ENCODE peak calls at places on chromosomes 13 and 19, in ten cellular contexts. One of them, this sample, is unnamed.

GRCh38 chr13:106011600-106011999 is 523.9 kb downstream of the EFNB2 start:
- DNase-seq in NCI-H774: no peak
- DNase-seq in CD4-positive, alpha-beta memory T cell: no peak
- DNase-seq in HS-27A: no peak
- DNase-seq in A549: no peak
- DNase-seq in stimulated activated naive CD4-positive, alpha-beta T cell: no peak
- DNase-seq in substantia nigra: no peak
- DNase-seq in CD8-positive, alpha-beta T cell: no peak
- DNase-seq in body of pancreas: no peak
- DNase-seq in brain microvascular endothelial cell: no peak
- DNase-seq in this sample: no peak

GRCh38 chr19:6233827-6234511 is 45.8 kb downstream of the MLLT1 start:
- DNase-seq in stimulated activated naive CD4-positive, alpha-beta T cell: no peak
- DNase-seq in body of pancreas: peak
- DNase-seq in HS-27A: no peak
- DNase-seq in A549: no peak
- DNase-seq in substantia nigra: no peak
- DNase-seq in CD8-positive, alpha-beta T cell: no peak
- DNase-seq in NCI-H774: no peak
- DNase-seq in brain microvascular endothelial cell: no peak
- DNase-seq in CD4-positive, alpha-beta memory T cell: no peak
- DNase-seq in this sample: peak

GRCh38 chr19:9178901-9179300 is at the start of gene OR7D2:
- DNase-seq in HS-27A: no peak
- DNase-seq in brain microvascular endothelial cell: no peak
- DNase-seq in body of pancreas: no peak
- DNase-seq in CD8-positive, alpha-beta T cell: no peak
- DNase-seq in substantia nigra: no peak
- DNase-seq in NCI-H774: no peak
- DNase-seq in CD4-positive, alpha-beta memory T cell: no peak
- DNase-seq in A549: no peak
- DNase-seq in stimulated activated naive CD4-positive, alpha-beta T cell: no peak
- DNase-seq in this sample: no peak

GRCh38 chr19:42024622-42025111 is 30.6 kb upstream of the ATP1A3 start:
- DNase-seq in CD4-positive, alpha-beta memory T cell: no peak
- DNase-seq in substantia nigra: no peak
- DNase-seq in NCI-H774: no peak
- DNase-seq in brain microvascular endothelial cell: no peak
- DNase-seq in A549: no peak
- DNase-seq in body of pancreas: peak
- DNase-seq in HS-27A: peak
- DNase-seq in CD8-positive, alpha-beta T cell: no peak
- DNase-seq in stimulated activated naive CD4-positive, alpha-beta T cell: no peak
- DNase-seq in this sample: no peak

GRCh38 chr19:14433454-14434156 is 499 bp downstream of the PKN1 start:
- DNase-seq in A549: no peak
- DNase-seq in substantia nigra: peak
- DNase-seq in CD8-positive, alpha-beta T cell: peak
- DNase-seq in CD4-positive, alpha-beta memory T cell: peak
- DNase-seq in brain microvascular endothelial cell: no peak
- DNase-seq in stimulated activated naive CD4-positive, alpha-beta T cell: peak
- DNase-seq in NCI-H774: peak
- DNase-seq in body of pancreas: peak
- DNase-seq in HS-27A: no peak
- DNase-seq in this sample: no peak

GRCh38 chr13:97648171-97648880 is 214.4 kb downstream of the RAP2A start:
- DNase-seq in HS-27A: no peak
- DNase-seq in CD4-positive, alpha-beta memory T cell: no peak
- DNase-seq in NCI-H774: no peak
- DNase-seq in brain microvascular endothelial cell: peak
- DNase-seq in A549: no peak
- DNase-seq in CD8-positive, alpha-beta T cell: no peak
- DNase-seq in substantia nigra: no peak
- DNase-seq in stimulated activated naive CD4-positive, alpha-beta T cell: no peak
- DNase-seq in body of pancreas: no peak
- DNase-seq in this sample: peak

GRCh38 chr19:44585371-44586141 is 27.8 kb upstream of the IGSF23 start:
- DNase-seq in HS-27A: peak
- DNase-seq in A549: peak
- DNase-seq in CD4-positive, alpha-beta memory T cell: no peak
- DNase-seq in NCI-H774: no peak
- DNase-seq in stimulated activated naive CD4-positive, alpha-beta T cell: no peak
- DNase-seq in body of pancreas: no peak
- DNase-seq in CD8-positive, alpha-beta T cell: no peak
- DNase-seq in brain microvascular endothelial cell: peak
- DNase-seq in substantia nigra: no peak
- DNase-seq in this sample: peak

GRCh38 chr19:4654437-4655361 is 15.4 kb downstream of the TNFAIP8L1 start:
- DNase-seq in HS-27A: no peak
- DNase-seq in stimulated activated naive CD4-positive, alpha-beta T cell: no peak
- DNase-seq in substantia nigra: no peak
- DNase-seq in brain microvascular endothelial cell: no peak
- DNase-seq in CD4-positive, alpha-beta memory T cell: no peak
- DNase-seq in CD8-positive, alpha-beta T cell: no peak
- DNase-seq in NCI-H774: no peak
- DNase-seq in body of pancreas: no peak
- DNase-seq in A549: no peak
- DNase-seq in this sample: no peak